ENCODE peak calls at places on chromosome 7, in four cellular contexts. A, N, J and O are unnamed samples.

GRCh38 chr7:5282464-5283316 is at the start of gene SLC29A4:
- DNase-seq in N (no peak), A (peak), J (no peak), O (no peak)

GRCh38 chr7:159032310-159032709 is 112.4 kb downstream of the VIPR2 start:
- DNase-seq in A (no peak), J (no peak), N (no peak), O (no peak)

GRCh38 chr7:64555046-64555445 is 7.8 kb downstream of the ZNF680 start:
- DNase-seq in A (no peak), J (no peak), N (no peak), O (no peak)

GRCh38 chr7:44622342-44623151 is 16.1 kb downstream of the OGDH start:
- DNase-seq in A (no peak), N (no peak), J (no peak), O (no peak)

GRCh38 chr7:27802977-27803376 is 63.0 kb downstream of the TAX1BP1 start:
- DNase-seq in A (no peak), J (no peak), N (peak), O (no peak)

GRCh38 chr7:98250789-98251188 is 1.2 kb downstream of the TECPR1 start:
- DNase-seq in A (no peak), J (peak), N (no peak), O (no peak)

GRCh38 chr7:105289704-105290103 is 99.0 kb downstream of the SRPK2 start:
- DNase-seq in J (no peak), N (no peak), A (no peak), O (no peak)

GRCh38 chr7:140686921-140687320 is 9.6 kb upstream of the NDUFB2 start:
- DNase-seq in N (no peak), J (no peak), A (no peak), O (no peak)

GRCh38 chr7:156473476-156474240 is 166.9 kb upstream of the RNF32 start:
- DNase-seq in N (no peak), A (peak), J (no peak), O (peak)

GRCh38 chr7:30427296-30428080 is 51.1 kb downstream of the NOD1 start:
- DNase-seq in J (no peak), A (no peak), N (no peak), O (no peak)

GRCh38 chr7:75572396-75572795 is 80.3 kb downstream of the SPDYE5 start:
- DNase-seq in A (no peak), N (no peak), J (no peak), O (no peak)

GRCh38 chr7:142791502-142791901 is 20.7 kb downstream of the PRSS2 start:
- DNase-seq in N (no peak), J (no peak), A (no peak), O (no peak)

GRCh38 chr7:137474627-137475026 is 131.1 kb upstream of the PTN start:
- DNase-seq in A (no peak), J (no peak), N (no peak), O (no peak)

GRCh38 chr7:2103071-2103898 is 129.5 kb downstream of the MAD1L1 start:
- DNase-seq in J (no peak), A (no peak), N (no peak), O (peak)

GRCh38 chr7:139968931-139969330 is 93.8 kb downstream of the PARP12 start:
- DNase-seq in A (no peak), N (no peak), J (no peak), O (no peak)

GRCh38 chr7:151012031-151012692 is 12.1 kb downstream of the ATG9B start:
- DNase-seq in J (no peak), N (no peak), A (no peak), O (no peak)

GRCh38 chr7:132134814-132135445 is 441.3 kb downstream of the PLXNA4 start:
- DNase-seq in A (peak), J (no peak), N (no peak), O (no peak)

GRCh38 chr7:48173983-48174382 is 2.7 kb downstream of the ABCA13 start:
- DNase-seq in J (no peak), N (no peak), A (no peak), O (no peak)

GRCh38 chr7:151403764-151404163 is 6.1 kb downstream of the WDR86 start:
- DNase-seq in J (no peak), A (no peak), N (no peak), O (no peak)

GRCh38 chr7:108222236-108222892 is 92.2 kb upstream of the LAMB4 start:
- DNase-seq in N (no peak), A (peak), J (no peak), O (no peak)

GRCh38 chr7:101853684-101854083 is 36.3 kb downstream of the CUX1 start:
- DNase-seq in J (no peak), A (no peak), N (no peak), O (no peak)